ENCODE peak calls at places on chromosome 14, in four cellular contexts. X, U, Q and T are unnamed samples.

GRCh38 chr14:103581954-103582703 is 19.4 kb downstream of the COA8 start:
- DNase-seq in X (no peak), U (no peak), Q (no peak), T (no peak)

GRCh38 chr14:95428557-95428956 is 87.9 kb downstream of the SYNE3 start:
- DNase-seq in Q (no peak), U (no peak), X (no peak), T (no peak)

GRCh38 chr14:68809524-68809923 is 16.7 kb upstream of the ZFP36L1 start:
- DNase-seq in Q (no peak), X (no peak), U (no peak), T (no peak)

GRCh38 chr14:90641111-90642010 is 174.9 kb downstream of the TTC7B start:
- DNase-seq in Q (no peak), X (no peak), U (peak; percentile 9), T (no peak)

GRCh38 chr14:103897075-103897947 is 30.9 kb upstream of the TDRD9 start:
- DNase-seq in X (no peak), U (no peak), Q (no peak), T (no peak)

GRCh38 chr14:96167224-96168148 is 37.2 kb upstream of the BDKRB2 start:
- DNase-seq in Q (no peak), X (no peak), U (peak; percentile 12), T (no peak)

GRCh38 chr14:103880334-103880985 is 33.1 kb upstream of the PPP1R13B start:
- DNase-seq in X (peak; percentile 90), Q (no peak), U (no peak), T (no peak)

GRCh38 chr14:36683083-36683724 is 21.5 kb downstream of the PAX9 start:
- DNase-seq in Q (no peak), X (no peak), U (no peak), T (no peak)

GRCh38 chr14:51998348-51998747 is 9.0 kb downstream of the RTRAF start:
- DNase-seq in U (no peak), Q (no peak), X (no peak), T (no peak)

GRCh38 chr14:88799522-88799921 is 6.8 kb upstream of the EML5 start:
- DNase-seq in U (no peak), X (no peak), Q (no peak), T (no peak)

GRCh38 chr14:99317231-99318090 is 45.5 kb upstream of the BCL11B start:
- DNase-seq in Q (no peak), U (no peak), X (no peak), T (no peak)

GRCh38 chr14:68363841-68364711 is 428.8 kb downstream of the ZFP36L1 start:
- DNase-seq in U (no peak), X (no peak), Q (no peak), T (no peak)

GRCh38 chr14:73757876-73758391 is 43.8 kb upstream of the PNMA1 start:
- DNase-seq in X (no peak), Q (no peak), U (peak; percentile 38), T (no peak)

GRCh38 chr14:59189822-59190368 is 1.4 kb downstream of the DAAM1 start:
- DNase-seq in U (peak; percentile 86), Q (peak; percentile 64), X (peak; percentile 81), T (peak; percentile 71)

GRCh38 chr14:29788093-29788492 is 139.6 kb downstream of the PRKD1 start:
- DNase-seq in X (no peak), Q (no peak), U (no peak), T (no peak)